ENCODE peak calls at places on chromosomes 3 and 15, in ten cellular contexts. R, D, N, Q, F, W, U, O, L and G are unnamed samples.

GRCh38 chr3:4532535-4533112 is 39.5 kb downstream of the ITPR1 start:
- DNase-seq in R (no peak), D (peak; percentile 57), N (no peak), Q (no peak), F (no peak), W (no peak), U (no peak), O (no peak), L (no peak), G (no peak)

GRCh38 chr3:50517721-50518206 is 14.3 kb upstream of the CACNA2D2 start:
- DNase-seq in R (no peak), D (no peak), N (no peak), Q (no peak), F (no peak), W (no peak), U (no peak), O (no peak), L (no peak), G (no peak)

GRCh38 chr3:15431256-15431837 is 3.9 kb downstream of the EAF1 start:
- DNase-seq in R (no peak), D (no peak), N (no peak), Q (no peak), F (no peak), W (no peak), U (no peak), O (no peak), L (no peak), G (no peak)

GRCh38 chr3:14861451-14862302 is 42.9 kb downstream of the FGD5 start:
- DNase-seq in R (no peak), D (no peak), N (no peak), Q (no peak), F (no peak), W (no peak), U (no peak), O (no peak), L (no peak), G (no peak)

GRCh38 chr15:74781673-74782595 is at the start of gene CSK:
- DNase-seq in R (peak; percentile 85), D (peak; percentile 60), N (peak; percentile 90), Q (peak; percentile 35), F (peak; percentile 83), W (no peak), U (peak; percentile 96), O (peak; percentile 76), L (peak; percentile 84), G (no peak)

GRCh38 chr15:49472338-49472737 is 49.3 kb downstream of the FGF7 start:
- DNase-seq in R (no peak), D (no peak), N (no peak), Q (no peak), F (no peak), W (no peak), U (no peak), O (no peak), L (no peak), G (no peak)

GRCh38 chr3:15010664-15011063 is 54.5 kb downstream of the MRPS25 start:
- DNase-seq in R (no peak), D (no peak), N (no peak), Q (no peak), F (no peak), W (no peak), U (no peak), O (no peak), L (no peak), G (no peak)

GRCh38 chr15:98177950-98178848 is 217.7 kb downstream of the ARRDC4 start:
- DNase-seq in R (no peak), D (peak; percentile 9), N (no peak), Q (peak; percentile 3), F (peak; percentile 85), W (peak; percentile 19), U (peak; percentile 56), O (peak; percentile 56), L (no peak), G (no peak)

GRCh38 chr3:128390867-128391266 is 75.8 kb downstream of the DNAJB8 start:
- DNase-seq in R (no peak), D (no peak), N (no peak), Q (no peak), F (no peak), W (no peak), U (no peak), O (no peak), L (no peak), G (no peak)

GRCh38 chr15:45185903-45186770 is 1.6 kb downstream of the SHF start:
- DNase-seq in R (no peak), D (no peak), N (no peak), Q (no peak), F (no peak), W (no peak), U (no peak), O (no peak), L (no peak), G (no peak)

GRCh38 chr3:69325151-69325550 is 60.7 kb downstream of the FRMD4B start:
- DNase-seq in R (no peak), D (no peak), N (no peak), Q (no peak), F (no peak), W (no peak), U (no peak), O (no peak), L (no peak), G (no peak)

DNA sequence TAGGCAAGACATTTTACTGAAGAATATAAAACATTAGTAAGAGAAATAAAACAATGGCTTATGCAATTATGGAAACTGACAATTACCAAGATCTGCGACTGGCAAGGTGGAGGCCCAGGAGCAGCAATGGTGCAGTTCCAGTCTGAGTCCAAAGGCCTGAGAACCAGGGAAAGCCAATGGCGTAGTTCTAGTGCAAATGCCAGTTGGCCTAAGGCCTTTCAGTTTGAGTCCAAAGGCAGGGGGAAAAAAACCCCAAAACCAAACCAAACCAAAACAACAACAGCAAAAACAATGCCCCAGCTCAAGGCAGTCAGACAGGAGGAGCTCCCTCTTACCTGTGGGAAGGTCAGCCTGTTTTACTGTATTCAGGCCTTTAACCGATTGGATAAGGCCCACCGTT is 72.6 kb downstream of the ST6GAL1 start:
- DNase-seq in R (no peak), D (no peak), N (no peak), Q (no peak), F (no peak), W (no peak), U (no peak), O (no peak), L (no peak), G (no peak)
- TF ChIP-seq CTCF in R (no peak), D (no peak), N (no peak), Q (no peak), F (no peak), W (no peak), U (no peak), O (no peak), L (no peak), G (no peak)

GRCh38 chr3:195267096-195267495 is 3.9 kb downstream of the XXYLT1 start:
- DNase-seq in R (no peak), D (no peak), N (no peak), Q (no peak), F (no peak), W (no peak), U (no peak), O (no peak), L (peak; percentile 11), G (no peak)

GRCh38 chr3:195269375-195270078 is 1.4 kb downstream of the XXYLT1 start:
- DNase-seq in R (no peak), D (no peak), N (no peak), Q (no peak), F (no peak), W (no peak), U (no peak), O (no peak), L (peak; percentile 18), G (no peak)

GRCh38 chr3:195270350-195271115 is 426 bp downstream of the XXYLT1 start:
- DNase-seq in R (peak; percentile 61), D (peak; percentile 53), N (no peak), Q (peak; percentile 36), F (peak; percentile 90), W (no peak), U (peak; percentile 51), O (peak; percentile 30), L (peak; percentile 50), G (no peak)

GRCh38 chr3:195270079-195270349 is 945 bp downstream of the XXYLT1 start:
- DNase-seq in R (no peak), D (no peak), N (no peak), Q (no peak), F (no peak), W (no peak), U (no peak), O (no peak), L (no peak), G (no peak)

DNA sequence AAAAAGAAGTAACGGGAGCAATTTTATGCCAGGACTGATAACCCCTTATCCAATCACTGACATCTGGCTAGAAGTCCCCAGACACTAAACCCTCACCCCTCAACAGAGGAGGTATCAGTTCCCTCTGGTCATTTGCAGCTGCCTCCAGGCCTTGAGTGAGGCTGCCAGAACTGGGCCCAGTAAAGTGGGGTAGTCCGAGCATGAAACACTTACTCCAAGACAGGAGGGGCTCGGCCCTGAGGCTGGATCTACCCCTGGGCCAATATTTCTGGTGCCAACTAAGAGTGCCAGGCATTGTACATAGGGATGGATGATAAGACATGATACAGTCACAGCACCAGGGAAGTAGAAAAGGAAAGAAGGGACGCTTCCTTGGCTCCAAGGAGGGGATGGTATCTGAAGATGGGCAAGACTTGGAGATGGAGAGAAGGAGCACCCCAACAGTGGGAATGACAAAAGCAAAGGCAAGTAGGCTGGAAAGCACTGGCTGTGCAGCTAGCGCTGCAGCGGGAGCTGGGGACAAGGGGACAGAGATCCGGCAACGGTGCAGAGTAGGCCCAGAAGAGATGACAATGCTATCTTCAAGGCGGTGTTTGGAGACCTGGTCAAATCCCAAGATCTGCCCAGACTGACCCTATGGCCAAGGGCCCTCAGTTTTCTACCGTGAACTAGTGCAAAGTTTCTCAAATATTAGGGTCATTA is 2.2 kb downstream of the XXYLT1 start:
- DNase-seq in R (no peak), D (no peak), N (no peak), Q (no peak), F (no peak), W (no peak), U (no peak), O (no peak), L (no peak), G (no peak)
- H3K4me3 ChIP-seq in R (no peak overlapping the region), D (no peak overlapping the region), N (no peak overlapping the region), Q (no peak overlapping the region), F (peak overlapping the region; percentile 87), W (no peak overlapping the region), U (no peak overlapping the region), O (no peak overlapping the region), L (no peak overlapping the region), G (no peak overlapping the region)

GRCh38 chr15:77044228-77045042 is 26.5 kb downstream of the TSPAN3 start:
- DNase-seq in R (no peak), D (no peak), N (no peak), Q (no peak), F (no peak), W (no peak), U (no peak), O (no peak), L (no peak), G (no peak)
- H3K36me3 ChIP-seq in R (no peaks in the 10 kb centered on the region), D (peaks cover 80% of the 10 kb centered on the region), N (no peaks in the 10 kb centered on the region), Q (no peaks in the 10 kb centered on the region), F (peaks cover 67% of the 10 kb centered on the region), W (no peaks in the 10 kb centered on the region), U (peaks cover 45% of the 10 kb centered on the region), O (no peaks in the 10 kb centered on the region), L (no peaks in the 10 kb centered on the region), G (peaks cover 12% of the 10 kb centered on the region)

DNA sequence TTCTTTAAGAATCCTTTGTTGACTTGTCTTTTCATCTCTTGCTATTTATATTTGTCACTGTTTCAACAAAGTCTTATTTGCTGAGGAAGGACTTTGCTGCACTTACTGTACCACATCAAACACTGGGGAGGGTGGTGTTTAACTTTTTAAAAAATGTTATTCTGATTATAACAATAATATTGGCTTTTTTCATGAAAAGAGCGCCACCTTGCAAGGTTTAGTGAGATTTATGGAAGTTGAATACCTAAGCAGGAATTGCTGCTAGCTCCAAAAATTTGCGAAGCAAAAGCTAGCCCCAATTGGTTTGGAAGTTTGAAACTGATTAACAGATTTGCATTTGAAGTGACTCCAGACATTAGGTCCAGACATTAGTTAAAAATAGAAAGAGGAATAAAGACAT is 6.7 kb downstream of the ZIC1 start:
- DNase-seq in R (no peak), D (no peak), N (no peak), Q (no peak), F (no peak), W (no peak), U (no peak), O (no peak), L (no peak), G (no peak)
- TF ChIP-seq CTCF in R (no peak), D (no peak), N (no peak), Q (no peak), F (peak; percentile 47), W (no peak), U (no peak), O (no peak), L (peak; percentile 10), G (peak; percentile 28)